ENCODE peak calls at places on chromosome 15, in six cellular contexts. L, A, G, I, P and C are unnamed samples.

GRCh38 chr15:66362776-66363175 is 6.3 kb upstream of the TIPIN start:
- DNase-seq in I (no peak), A (no peak), P (no peak), L (no peak), G (no peak), C (no peak)

GRCh38 chr15:80787238-80787805 is 8.2 kb downstream of the CEMIP start:
- DNase-seq in A (no peak), I (no peak), G (no peak), L (no peak), P (no peak), C (no peak)

GRCh38 chr15:79973445-79974180 is 2.6 kb upstream of the BCL2A1 start:
- DNase-seq in L (no peak), P (no peak), A (peak; percentile 55), I (no peak), G (no peak), C (no peak)

GRCh38 chr15:77083381-77084160 is 12.7 kb upstream of the TSPAN3 start:
- DNase-seq in G (peak; percentile 65), L (no peak), I (no peak), P (no peak), A (peak; percentile 96), C (peak; percentile 95)

GRCh38 chr15:28984421-28985375 is 98.9 kb downstream of the APBA2 start:
- DNase-seq in G (no peak), P (no peak), A (no peak), I (peak; percentile 81), L (no peak), C (peak; percentile 48)

GRCh38 chr15:99385865-99386264 is 134.6 kb downstream of the LRRC28 start:
- DNase-seq in L (no peak), I (no peak), A (no peak), P (no peak), G (no peak), C (peak; percentile 70)

GRCh38 chr15:57298204-57298603 is 78.1 kb upstream of the CGNL1 start:
- DNase-seq in P (no peak), I (no peak), A (no peak), G (no peak), L (no peak), C (no peak)

GRCh38 chr15:73142802-73143762 is 90.8 kb downstream of the NEO1 start:
- DNase-seq in A (no peak), I (no peak), G (no peak), P (no peak), L (no peak), C (no peak)

GRCh38 chr15:88106063-88106462 is 150.5 kb downstream of the NTRK3 start:
- DNase-seq in G (no peak), I (no peak), L (no peak), A (no peak), P (no peak), C (no peak)

GRCh38 chr15:52559583-52559982 is 9.2 kb downstream of the ARPP19 start:
- DNase-seq in P (no peak), L (no peak), G (no peak), I (no peak), A (no peak), C (no peak)

GRCh38 chr15:54605556-54605955 is 591.2 kb downstream of the RSL24D1 start:
- DNase-seq in A (no peak), P (no peak), I (no peak), L (no peak), G (no peak), C (no peak)

GRCh38 chr15:96331942-96332853 is 1.7 kb downstream of the NR2F2 start:
- DNase-seq in I (no peak), G (peak; percentile 37), P (no peak), A (no peak), L (no peak), C (peak; percentile 62)

GRCh38 chr15:39144051-39144450 is 436.8 kb upstream of the THBS1 start:
- DNase-seq in I (no peak), P (no peak), G (no peak), L (no peak), A (no peak), C (no peak)

GRCh38 chr15:39139431-39140059 is 441.3 kb upstream of the THBS1 start:
- DNase-seq in A (no peak), P (no peak), I (no peak), L (no peak), G (no peak), C (no peak)

GRCh38 chr15:39135989-39136388 is 444.9 kb upstream of the THBS1 start:
- DNase-seq in A (no peak), P (no peak), L (no peak), I (no peak), G (no peak), C (no peak)

GRCh38 chr15:39142500-39142899 is 438.4 kb upstream of the THBS1 start:
- DNase-seq in L (no peak), G (no peak), P (no peak), A (no peak), I (no peak), C (no peak)

GRCh38 chr15:39140060-39140604 is 440.7 kb upstream of the THBS1 start:
- DNase-seq in I (no peak), A (no peak), G (no peak), P (no peak), L (no peak), C (no peak)
- TF ChIP-seq POLR2A in I (no peak), A (no peak), G (no peak), P (no peak), L (no peak), C (no peak)

DNA sequence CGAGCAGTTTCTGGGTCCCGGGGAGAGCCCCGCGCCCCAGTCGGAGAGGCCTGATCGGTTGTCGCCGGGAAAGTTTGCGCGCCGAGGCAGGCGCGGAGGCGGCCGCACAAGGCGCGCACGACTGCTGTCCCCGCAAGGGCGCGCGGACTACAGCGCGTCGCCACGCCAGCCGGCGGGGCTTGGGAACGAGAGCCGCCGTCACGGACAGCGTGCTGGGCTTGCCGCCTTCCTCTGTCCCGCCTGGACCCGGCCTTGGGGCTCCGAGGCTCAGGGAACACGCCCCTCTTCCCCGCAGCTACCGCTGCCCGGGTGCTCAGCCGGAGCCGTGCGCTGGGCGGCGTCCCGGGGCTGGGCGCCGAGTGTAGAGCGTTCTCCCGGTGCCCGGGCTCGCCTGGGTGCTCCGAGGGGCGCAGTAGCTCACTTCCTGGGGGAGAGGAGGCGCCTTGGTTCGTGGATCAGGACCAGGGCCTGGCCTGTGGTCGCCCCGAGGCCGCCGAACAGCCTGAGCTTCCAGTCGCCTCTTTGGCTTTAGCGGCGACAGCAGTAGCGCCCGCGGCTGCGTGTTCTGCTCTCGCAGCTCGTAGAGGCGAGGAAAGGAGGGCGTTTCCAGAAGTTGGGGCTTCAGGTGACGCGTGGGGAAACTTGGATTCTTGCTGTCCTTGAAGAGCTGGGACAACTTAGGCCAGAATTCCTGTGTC is 226.6 kb upstream of the C2CD4B start:
- DNase-seq in P (no peak), L (peak; percentile 72), I (no peak), A (peak; percentile 79), G (no peak), C (peak; percentile 92)
- TF ChIP-seq POLR2A in P (no peak), L (no peak), I (no peak), A (no peak), G (no peak), C (no peak)

GRCh38 chr15:62569460-62570404 is 404.6 kb upstream of the C2CD4B start:
- DNase-seq in A (no peak), I (no peak), L (peak; percentile 87), P (no peak), G (peak; percentile 64), C (peak; percentile 41)
- TF ChIP-seq POLR2A in A (no peak), I (no peak), L (no peak), P (no peak), G (no peak), C (no peak)

DNA sequence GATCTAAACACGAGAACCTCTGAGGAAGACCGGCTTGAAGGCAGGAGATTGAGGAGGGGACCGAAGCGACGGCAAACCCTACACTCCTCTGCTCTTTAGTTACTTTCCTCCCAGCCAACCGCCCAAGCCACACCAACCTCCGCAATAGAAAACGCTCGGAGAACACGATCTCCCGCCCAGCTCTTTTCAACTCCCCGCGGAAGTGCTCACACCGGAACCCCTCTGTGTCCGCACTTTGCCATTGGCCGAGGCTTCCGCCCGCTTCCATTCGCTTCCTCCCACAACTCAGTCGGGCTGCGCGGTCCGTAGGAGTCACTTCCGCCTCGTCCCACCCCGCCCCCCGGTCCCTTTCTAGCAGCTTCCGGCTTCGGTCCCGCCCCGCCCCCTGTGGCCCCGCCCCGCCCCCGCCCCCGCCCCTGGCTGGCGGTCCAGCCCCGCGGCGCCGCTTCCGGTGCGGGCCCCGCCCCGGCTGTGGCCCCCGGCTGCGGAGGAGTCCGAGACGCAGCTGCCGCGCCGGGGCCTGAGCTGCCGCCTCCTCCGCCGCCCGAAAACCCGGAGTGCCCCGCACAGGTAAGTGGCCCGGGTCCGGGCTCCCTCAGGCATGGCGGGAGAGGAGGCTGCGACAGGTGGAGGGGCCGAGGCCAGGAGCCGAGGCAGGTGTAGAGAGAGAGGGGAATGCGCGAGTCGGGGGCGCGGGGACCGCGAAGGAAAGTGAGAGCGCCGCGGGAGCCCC is at the start of gene ARID3B:
- DNase-seq in G (peak; percentile 96), I (peak; percentile 97), A (peak; percentile 98), L (peak; percentile 98), P (peak; percentile 95), C (peak; percentile 98)
- TF ChIP-seq POLR2A in G (no peak), I (peak; percentile 20), A (no peak), L (no peak), P (peak; percentile 23), C (peak; percentile 86)

DNA sequence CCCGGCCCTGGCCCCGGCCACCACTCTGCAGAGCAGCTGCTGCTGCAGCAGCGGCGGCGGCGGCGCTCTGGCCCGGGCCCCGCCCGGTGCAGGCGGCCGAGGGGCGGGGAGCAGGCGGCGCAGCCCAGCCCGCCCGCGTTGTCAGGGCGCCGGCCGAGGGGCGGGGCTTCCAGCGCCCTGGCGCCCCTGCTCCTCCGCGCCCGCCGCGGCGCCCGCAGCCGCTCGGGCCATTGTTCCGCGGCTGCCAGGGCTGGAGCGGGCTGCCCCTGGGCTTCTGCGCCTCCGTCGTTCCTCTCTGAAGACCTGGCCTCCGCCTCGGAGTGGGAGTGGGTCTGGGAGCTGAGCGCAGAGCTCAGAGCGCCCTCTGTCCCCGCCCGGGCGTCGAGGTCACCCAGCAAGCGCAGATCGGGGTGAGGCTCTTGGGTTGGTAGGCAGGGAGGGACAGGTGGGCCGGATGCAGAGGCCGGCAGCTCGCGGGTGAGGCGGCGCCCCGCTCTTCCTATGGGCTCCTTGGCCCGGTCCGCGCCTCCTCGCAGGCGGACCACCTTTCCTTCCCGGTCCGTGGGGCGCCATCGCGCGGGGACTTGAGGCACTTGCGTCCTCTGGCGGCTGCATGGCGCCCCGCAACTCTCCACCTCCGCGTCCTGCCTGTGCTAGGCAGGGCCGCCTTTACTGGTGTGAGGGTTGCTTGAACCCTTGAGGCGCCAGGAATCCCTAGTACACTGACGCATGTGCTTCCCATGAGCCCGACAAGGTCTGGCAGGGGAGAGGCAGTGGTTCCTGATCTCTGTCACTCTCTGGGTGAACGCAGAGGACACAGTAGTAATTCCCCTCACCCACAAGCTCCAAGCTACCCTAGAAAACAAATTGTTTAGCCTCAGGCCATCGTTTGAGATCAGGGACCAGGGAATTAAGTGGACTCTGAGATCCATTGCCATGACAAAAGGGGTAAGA is at the start of gene LPCAT4:
- DNase-seq in P (peak; percentile 69), L (peak; percentile 93), G (peak; percentile 79), A (peak; percentile 99), I (no peak), C (peak; percentile 97)
- TF ChIP-seq POLR2A in P (peak; percentile 88), L (no peak), G (no peak), A (no peak), I (peak; percentile 6), C (peak; percentile 27)

GRCh38 chr15:90231028-90232017 is 2.4 kb downstream of the CIB1 start:
- DNase-seq in P (no peak), I (no peak), G (no peak), L (no peak), A (peak; percentile 91), C (peak; percentile 80)
- TF ChIP-seq POLR2A in P (no peak), I (no peak), G (no peak), L (no peak), A (no peak), C (no peak)